ENCODE peak calls at places on chromosome 7, in seven cellular contexts. One of them, this sample, is unnamed.
A peak's percentile ranks its signal among the peaks of the same experiment; 100 is the strongest.

GRCh38 chr7:154905615-154906014 is 97.3 kb downstream of the PAXIP1 start:
- DNase-seq in heart left ventricle: no peak
- DNase-seq in tibial artery: no peak
- DNase-seq in left ventricle myocardium inferior: no peak
- DNase-seq in AG09319: no peak
- DNase-seq in kidney: no peak
- DNase-seq in fibroblast of lung: no peak
- DNase-seq in this sample: no peak

GRCh38 chr7:133121175-133121844 is 39.4 kb upstream of the CHCHD3 start:
- DNase-seq in kidney: no peak
- DNase-seq in AG09319: no peak
- DNase-seq in left ventricle myocardium inferior: no peak
- DNase-seq in fibroblast of lung: no peak
- DNase-seq in tibial artery: no peak
- DNase-seq in heart left ventricle: no peak
- DNase-seq in this sample: no peak

GRCh38 chr7:118288098-118288497 is 63.6 kb downstream of the ANKRD7 start:
- DNase-seq in heart left ventricle: no peak
- DNase-seq in fibroblast of lung: no peak
- DNase-seq in AG09319: no peak
- DNase-seq in left ventricle myocardium inferior: no peak
- DNase-seq in tibial artery: no peak
- DNase-seq in kidney: no peak
- DNase-seq in this sample: no peak

GRCh38 chr7:5170251-5170650 is 19.8 kb upstream of the WIPI2 start:
- DNase-seq in heart left ventricle: no peak
- DNase-seq in tibial artery: no peak
- DNase-seq in fibroblast of lung: no peak
- DNase-seq in left ventricle myocardium inferior: no peak
- DNase-seq in kidney: peak; percentile 18
- DNase-seq in AG09319: no peak
- DNase-seq in this sample: no peak

GRCh38 chr7:67267914-67268313 is 271.3 kb downstream of the TYW1 start:
- DNase-seq in heart left ventricle: no peak
- DNase-seq in left ventricle myocardium inferior: no peak
- DNase-seq in tibial artery: no peak
- DNase-seq in fibroblast of lung: no peak
- DNase-seq in AG09319: no peak
- DNase-seq in kidney: no peak
- DNase-seq in this sample: no peak

GRCh38 chr7:40008218-40008815 is 58.3 kb downstream of the CDK13 start:
- DNase-seq in fibroblast of lung: peak; percentile 92
- DNase-seq in AG09319: peak; percentile 84
- DNase-seq in heart left ventricle: no peak
- DNase-seq in tibial artery: no peak
- DNase-seq in kidney: no peak
- DNase-seq in left ventricle myocardium inferior: no peak
- DNase-seq in this sample: no peak

GRCh38 chr7:73606801-73607691 is 17.3 kb downstream of the MLXIPL start:
- DNase-seq in AG09319: no peak
- DNase-seq in left ventricle myocardium inferior: peak; percentile 33
- DNase-seq in tibial artery: no peak
- DNase-seq in heart left ventricle: peak; percentile 49
- DNase-seq in kidney: no peak
- DNase-seq in fibroblast of lung: peak; percentile 34
- DNase-seq in this sample: no peak

GRCh38 chr7:156237614-156238013 is 403.0 kb upstream of the RNF32 start:
- DNase-seq in heart left ventricle: no peak
- DNase-seq in kidney: no peak
- DNase-seq in tibial artery: no peak
- DNase-seq in AG09319: no peak
- DNase-seq in left ventricle myocardium inferior: no peak
- DNase-seq in fibroblast of lung: no peak
- DNase-seq in this sample: peak; percentile 23

GRCh38 chr7:95052692-95053091 is 145.3 kb downstream of the PPP1R9A start:
- DNase-seq in heart left ventricle: no peak
- DNase-seq in tibial artery: no peak
- DNase-seq in AG09319: no peak
- DNase-seq in left ventricle myocardium inferior: no peak
- DNase-seq in fibroblast of lung: no peak
- DNase-seq in kidney: no peak
- DNase-seq in this sample: no peak

GRCh38 chr7:157514306-157514705 is 177.5 kb downstream of the DNAJB6 start:
- DNase-seq in kidney: no peak
- DNase-seq in AG09319: no peak
- DNase-seq in heart left ventricle: no peak
- DNase-seq in left ventricle myocardium inferior: no peak
- DNase-seq in fibroblast of lung: no peak
- DNase-seq in tibial artery: no peak
- DNase-seq in this sample: no peak

GRCh38 chr7:127732306-127732705 is 80.3 kb downstream of the SND1 start:
- DNase-seq in tibial artery: no peak
- DNase-seq in kidney: no peak
- DNase-seq in fibroblast of lung: no peak
- DNase-seq in AG09319: no peak
- DNase-seq in left ventricle myocardium inferior: no peak
- DNase-seq in heart left ventricle: no peak
- DNase-seq in this sample: no peak

GRCh38 chr7:55053651-55054226 is 34.9 kb downstream of the EGFR start:
- DNase-seq in kidney: no peak
- DNase-seq in left ventricle myocardium inferior: no peak
- DNase-seq in heart left ventricle: no peak
- DNase-seq in tibial artery: no peak
- DNase-seq in AG09319: no peak
- DNase-seq in fibroblast of lung: no peak
- DNase-seq in this sample: no peak

GRCh38 chr7:25786958-25787730 is 364.9 kb upstream of the NFE2L3 start:
- DNase-seq in fibroblast of lung: peak; percentile 30
- DNase-seq in kidney: no peak
- DNase-seq in heart left ventricle: no peak
- DNase-seq in left ventricle myocardium inferior: no peak
- DNase-seq in tibial artery: no peak
- DNase-seq in AG09319: no peak
- DNase-seq in this sample: no peak

GRCh38 chr7:152865011-152865410 is 105.5 kb downstream of the ACTR3B start:
- DNase-seq in fibroblast of lung: no peak
- DNase-seq in kidney: no peak
- DNase-seq in heart left ventricle: no peak
- DNase-seq in tibial artery: no peak
- DNase-seq in left ventricle myocardium inferior: no peak
- DNase-seq in AG09319: no peak
- DNase-seq in this sample: no peak

GRCh38 chr7:155995183-155995612 is 182.9 kb upstream of the SHH start:
- DNase-seq in tibial artery: no peak
- DNase-seq in fibroblast of lung: no peak
- DNase-seq in heart left ventricle: no peak
- DNase-seq in left ventricle myocardium inferior: no peak
- DNase-seq in kidney: no peak
- DNase-seq in AG09319: no peak
- DNase-seq in this sample: no peak

GRCh38 chr7:43072530-43072929 is 39.9 kb upstream of the HECW1 start:
- DNase-seq in left ventricle myocardium inferior: no peak
- DNase-seq in tibial artery: no peak
- DNase-seq in heart left ventricle: no peak
- DNase-seq in AG09319: no peak
- DNase-seq in kidney: no peak
- DNase-seq in fibroblast of lung: peak; percentile 15
- DNase-seq in this sample: no peak

GRCh38 chr7:92916751-92917369 is 80.5 kb upstream of the CDK6 start:
- DNase-seq in fibroblast of lung: no peak
- DNase-seq in left ventricle myocardium inferior: no peak
- DNase-seq in heart left ventricle: no peak
- DNase-seq in tibial artery: no peak
- DNase-seq in AG09319: no peak
- DNase-seq in kidney: no peak
- DNase-seq in this sample: no peak

GRCh38 chr7:12490105-12490688 is 80.3 kb upstream of the SCIN start:
- DNase-seq in fibroblast of lung: peak; percentile 61
- DNase-seq in kidney: no peak
- DNase-seq in left ventricle myocardium inferior: no peak
- DNase-seq in heart left ventricle: no peak
- DNase-seq in tibial artery: no peak
- DNase-seq in AG09319: no peak
- DNase-seq in this sample: no peak

GRCh38 chr7:18313970-18314369 is 181.6 kb upstream of the HDAC9 start:
- DNase-seq in fibroblast of lung: no peak
- DNase-seq in kidney: no peak
- DNase-seq in left ventricle myocardium inferior: no peak
- DNase-seq in AG09319: no peak
- DNase-seq in heart left ventricle: no peak
- DNase-seq in tibial artery: no peak
- DNase-seq in this sample: no peak

GRCh38 chr7:25124485-25125136 is 449 bp downstream of the CYCS start:
- DNase-seq in AG09319: no peak
- DNase-seq in tibial artery: no peak
- DNase-seq in heart left ventricle: no peak
- DNase-seq in fibroblast of lung: peak; percentile 32
- DNase-seq in kidney: no peak
- DNase-seq in left ventricle myocardium inferior: no peak
- DNase-seq in this sample: no peak

GRCh38 chr7:19020062-19020461 is 97.4 kb downstream of the TWIST1 start:
- DNase-seq in tibial artery: no peak
- DNase-seq in fibroblast of lung: no peak
- DNase-seq in left ventricle myocardium inferior: no peak
- DNase-seq in AG09319: no peak
- DNase-seq in heart left ventricle: no peak
- DNase-seq in kidney: no peak
- DNase-seq in this sample: no peak

GRCh38 chr7:157918326-157918725 is 581.5 kb downstream of the DNAJB6 start:
- DNase-seq in heart left ventricle: no peak
- DNase-seq in tibial artery: no peak
- DNase-seq in left ventricle myocardium inferior: no peak
- DNase-seq in kidney: peak; percentile 29
- DNase-seq in fibroblast of lung: no peak
- DNase-seq in AG09319: no peak
- DNase-seq in this sample: peak; percentile 59

GRCh38 chr7:64581391-64581790 is 18.5 kb upstream of the ZNF680 start:
- DNase-seq in AG09319: no peak
- DNase-seq in heart left ventricle: no peak
- DNase-seq in tibial artery: no peak
- DNase-seq in kidney: no peak
- DNase-seq in left ventricle myocardium inferior: no peak
- DNase-seq in fibroblast of lung: no peak
- DNase-seq in this sample: no peak
- TF ChIP-seq CTCF in AG09319: no peak
- TF ChIP-seq CTCF in heart left ventricle: no peak
- TF ChIP-seq CTCF in tibial artery: no peak
- TF ChIP-seq CTCF in kidney: no peak
- TF ChIP-seq CTCF in left ventricle myocardium inferior: no peak
- TF ChIP-seq CTCF in fibroblast of lung: no peak
- TF ChIP-seq CTCF in this sample: no peak

GRCh38 chr7:48875300-48875916 is 48.9 kb upstream of the CDC14C start:
- DNase-seq in AG09319: no peak
- DNase-seq in heart left ventricle: peak; percentile 50
- DNase-seq in kidney: peak; percentile 70
- DNase-seq in tibial artery: no peak
- DNase-seq in left ventricle myocardium inferior: peak; percentile 25
- DNase-seq in fibroblast of lung: peak; percentile 8
- DNase-seq in this sample: peak; percentile 25

GRCh38 chr7:48876087-48876486 is 48.3 kb upstream of the CDC14C start:
- DNase-seq in left ventricle myocardium inferior: no peak
- DNase-seq in tibial artery: no peak
- DNase-seq in kidney: no peak
- DNase-seq in heart left ventricle: no peak
- DNase-seq in fibroblast of lung: no peak
- DNase-seq in AG09319: no peak
- DNase-seq in this sample: no peak

GRCh38 chr7:48868916-48869315 is 55.4 kb upstream of the CDC14C start:
- DNase-seq in tibial artery: no peak
- DNase-seq in kidney: no peak
- DNase-seq in AG09319: no peak
- DNase-seq in heart left ventricle: no peak
- DNase-seq in left ventricle myocardium inferior: no peak
- DNase-seq in fibroblast of lung: no peak
- DNase-seq in this sample: no peak

DNA sequence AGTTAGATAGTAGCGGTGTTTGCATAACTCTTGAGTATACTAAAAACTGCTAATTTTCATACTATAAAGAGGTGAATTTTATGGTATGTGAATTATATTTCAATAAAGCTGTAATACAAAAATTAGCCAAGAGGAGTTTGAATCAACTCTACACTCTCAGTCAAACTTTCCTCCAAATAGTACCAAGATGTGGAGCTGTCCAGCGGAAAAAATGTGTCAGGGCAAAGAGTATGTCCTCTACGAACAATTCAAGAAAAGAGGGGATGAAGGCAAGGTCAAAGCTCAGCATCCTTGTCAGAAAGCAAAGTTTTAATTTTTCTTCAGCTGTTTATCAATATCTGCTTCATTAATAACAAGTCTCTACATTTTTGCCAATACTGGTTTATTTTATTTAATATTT is 51.8 kb upstream of the CDC14C start:
- DNase-seq in kidney: no peak
- DNase-seq in AG09319: no peak
- DNase-seq in fibroblast of lung: no peak
- DNase-seq in tibial artery: no peak
- DNase-seq in left ventricle myocardium inferior: no peak
- DNase-seq in heart left ventricle: no peak
- DNase-seq in this sample: no peak
- TF ChIP-seq CTCF in kidney: no peak
- TF ChIP-seq CTCF in AG09319: no peak
- TF ChIP-seq CTCF in fibroblast of lung: no peak
- TF ChIP-seq CTCF in tibial artery: no peak
- TF ChIP-seq CTCF in left ventricle myocardium inferior: no peak
- TF ChIP-seq CTCF in heart left ventricle: no peak
- TF ChIP-seq CTCF in this sample: no peak

GRCh38 chr7:29161226-29161625 is 14.9 kb upstream of the CPVL start:
- DNase-seq in tibial artery: no peak
- DNase-seq in kidney: no peak
- DNase-seq in left ventricle myocardium inferior: no peak
- DNase-seq in AG09319: no peak
- DNase-seq in heart left ventricle: no peak
- DNase-seq in fibroblast of lung: no peak
- DNase-seq in this sample: no peak

GRCh38 chr7:29158748-29159147 is 12.4 kb upstream of the CPVL start:
- DNase-seq in fibroblast of lung: no peak
- DNase-seq in AG09319: no peak
- DNase-seq in tibial artery: no peak
- DNase-seq in left ventricle myocardium inferior: no peak
- DNase-seq in heart left ventricle: no peak
- DNase-seq in kidney: no peak
- DNase-seq in this sample: no peak

GRCh38 chr7:29160080-29160479 is 13.7 kb upstream of the CPVL start:
- DNase-seq in heart left ventricle: no peak
- DNase-seq in tibial artery: no peak
- DNase-seq in AG09319: no peak
- DNase-seq in kidney: no peak
- DNase-seq in fibroblast of lung: no peak
- DNase-seq in left ventricle myocardium inferior: no peak
- DNase-seq in this sample: no peak

GRCh38 chr7:29154076-29154475 is 7.7 kb upstream of the CPVL start:
- DNase-seq in left ventricle myocardium inferior: no peak
- DNase-seq in kidney: no peak
- DNase-seq in heart left ventricle: no peak
- DNase-seq in tibial artery: no peak
- DNase-seq in fibroblast of lung: no peak
- DNase-seq in AG09319: no peak
- DNase-seq in this sample: no peak

GRCh38 chr7:29156798-29157461 is 10.6 kb upstream of the CPVL start:
- DNase-seq in AG09319: no peak
- DNase-seq in kidney: no peak
- DNase-seq in fibroblast of lung: no peak
- DNase-seq in heart left ventricle: no peak
- DNase-seq in left ventricle myocardium inferior: no peak
- DNase-seq in tibial artery: no peak
- DNase-seq in this sample: no peak
- TF ChIP-seq CTCF in AG09319: no peak
- TF ChIP-seq CTCF in kidney: no peak
- TF ChIP-seq CTCF in fibroblast of lung: no peak
- TF ChIP-seq CTCF in heart left ventricle: no peak
- TF ChIP-seq CTCF in left ventricle myocardium inferior: no peak
- TF ChIP-seq CTCF in tibial artery: no peak
- TF ChIP-seq CTCF in this sample: no peak

GRCh38 chr7:27115161-27116018 is 12.9 kb upstream of the HOXA2 start:
- DNase-seq in kidney: peak; percentile 81
- DNase-seq in AG09319: no peak
- DNase-seq in tibial artery: no peak
- DNase-seq in heart left ventricle: no peak
- DNase-seq in fibroblast of lung: peak; percentile 90
- DNase-seq in left ventricle myocardium inferior: no peak
- DNase-seq in this sample: no peak
- TF ChIP-seq CTCF in kidney: no peak
- TF ChIP-seq CTCF in AG09319: no peak
- TF ChIP-seq CTCF in tibial artery: no peak
- TF ChIP-seq CTCF in heart left ventricle: no peak
- TF ChIP-seq CTCF in fibroblast of lung: no peak
- TF ChIP-seq CTCF in left ventricle myocardium inferior: no peak
- TF ChIP-seq CTCF in this sample: no peak